ENCODE peak calls at places on chromosomes 3 and 15, in four cellular contexts. H is IMR-90, V is H1, Y is mesendoderm. D is an unnamed sample.

GRCh38 chr3:122615303-122615702 is 37.9 kb downstream of the PARP15 start:
- DNase-seq in H (no peak), Y (peak), V (no peak), D (no peak)

GRCh38 chr3:129619726-129620162 is 13.3 kb upstream of the PLXND1 start:
- DNase-seq in Y (no peak), H (no peak), V (no peak), D (no peak)

GRCh38 chr15:72312605-72313447 is 7.1 kb downstream of the CELF6 start:
- DNase-seq in Y (peak), V (peak), H (peak), D (peak)

GRCh38 chr3:128854382-128854939 is 25.0 kb upstream of the ACAD9 start:
- DNase-seq in H (no peak), V (no peak), Y (no peak), D (no peak)

GRCh38 chr3:30097022-30097650 is 509.3 kb upstream of the TGFBR2 start:
- DNase-seq in V (no peak), Y (no peak), H (no peak), D (peak)

GRCh38 chr3:94269763-94270162 is 206.9 kb downstream of the NSUN3 start:
- DNase-seq in Y (peak), H (no peak), V (no peak), D (no peak)

GRCh38 chr3:58874248-58874741 is 175.5 kb downstream of the CFAP20DC start:
- DNase-seq in V (no peak), Y (no peak), H (peak), D (no peak)

GRCh38 chr3:138332472-138333073 is 2.9 kb upstream of the NME9 start:
- DNase-seq in V (peak), H (peak), Y (peak), D (no peak)

GRCh38 chr3:29759021-29759359 is 478.1 kb downstream of the RBMS3 start:
- DNase-seq in H (peak), V (no peak), Y (no peak), D (no peak)

GRCh38 chr3:25532763-25533162 is 104.7 kb downstream of the RARB start:
- DNase-seq in Y (peak), H (peak), V (peak), D (peak)

GRCh38 chr15:48803877-48804276 is 7.0 kb downstream of the CEP152 start:
- DNase-seq in V (no peak), H (no peak), Y (no peak), D (no peak)

GRCh38 chr3:33074217-33075067 is 22.5 kb downstream of the GLB1 start:
- DNase-seq in V (peak), H (peak), Y (peak), D (peak)

GRCh38 chr15:89003865-89004725 is 84.2 kb upstream of the ABHD2 start:
- DNase-seq in H (peak), Y (peak), V (no peak), D (peak)

GRCh38 chr3:101521251-101521701 is 8.3 kb upstream of the SENP7 start:
- DNase-seq in Y (no peak), V (no peak), H (no peak), D (no peak)

GRCh38 chr3:121295966-121296365 is 249.8 kb downstream of the POLQ start:
- DNase-seq in Y (no peak), V (no peak), H (no peak), D (no peak)

GRCh38 chr3:25252291-25252690 is 175.8 kb upstream of the RARB start:
- DNase-seq in Y (no peak), V (no peak), H (no peak), D (no peak)

GRCh38 chr15:85362436-85363048 is 17.9 kb upstream of the AKAP13 start:
- DNase-seq in V (no peak), Y (no peak), H (no peak), D (no peak)
- H4K5ac ChIP-seq in V (no peak), Y (no peak), H (no peak), D (no peak)

GRCh38 chr3:44659015-44659414 is 10.5 kb downstream of the ZNF35 start:
- DNase-seq in H (no peak), Y (no peak), V (no peak), D (no peak)

GRCh38 chr3:44665173-44665572 is 16.6 kb downstream of the ZNF35 start:
- DNase-seq in Y (no peak), V (no peak), H (no peak), D (no peak)

GRCh38 chr3:44659434-44659833 is 10.9 kb downstream of the ZNF35 start:
- DNase-seq in V (no peak), H (no peak), Y (no peak), D (no peak)

GRCh38 chr3:44661189-44661588 is 12.7 kb downstream of the ZNF35 start:
- DNase-seq in V (no peak), Y (peak), H (no peak), D (no peak)
- H4K5ac ChIP-seq in V (no peak), Y (no peak), H (no peak), D (no peak)

GRCh38 chr3:42164635-42165034 is 73.5 kb downstream of the TRAK1 start:
- DNase-seq in Y (no peak), H (no peak), V (no peak), D (no peak)

GRCh38 chr3:42166214-42166613 is 75.1 kb downstream of the TRAK1 start:
- DNase-seq in V (no peak), H (no peak), Y (no peak), D (no peak)

GRCh38 chr3:42166662-42167300 is 75.6 kb downstream of the TRAK1 start:
- DNase-seq in H (no peak), V (no peak), Y (no peak), D (no peak)

GRCh38 chr3:42163622-42164244 is 72.6 kb downstream of the TRAK1 start:
- DNase-seq in Y (no peak), V (no peak), H (no peak), D (no peak)

DNA sequence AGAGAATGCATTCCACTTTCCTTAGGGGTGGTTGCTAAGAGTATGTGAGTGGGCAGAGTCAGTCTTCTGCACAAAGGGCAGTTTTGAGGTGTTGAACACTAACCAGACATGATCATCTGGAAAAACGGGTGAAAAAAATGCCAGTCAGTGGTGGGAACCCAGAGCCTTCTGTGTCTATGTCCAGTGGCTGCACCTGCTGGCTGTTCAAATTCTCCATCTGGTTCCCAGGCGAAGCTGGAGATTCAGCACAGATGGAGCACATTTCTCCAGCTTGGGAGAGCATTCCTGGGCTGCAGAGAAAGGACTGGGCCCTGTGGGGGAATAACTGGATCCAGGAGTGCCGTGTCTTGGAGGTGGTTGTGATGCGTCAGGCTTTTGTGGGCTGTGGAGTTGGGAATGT is 74.1 kb downstream of the TRAK1 start:
- DNase-seq in V (no peak), Y (no peak), H (no peak), D (no peak)
- H4K5ac ChIP-seq in V (no peak), Y (no peak), H (no peak), D (no peak)

GRCh38 chr15:60908888-60909287 is 320.2 kb downstream of the RORA start:
- DNase-seq in V (no peak), Y (no peak), H (no peak), D (no peak)

GRCh38 chr15:60906275-60906674 is 322.8 kb downstream of the RORA start:
- DNase-seq in Y (no peak), V (no peak), H (no peak), D (no peak)

GRCh38 chr15:60905587-60905986 is 323.5 kb downstream of the RORA start:
- DNase-seq in Y (peak), V (no peak), H (no peak), D (peak)

GRCh38 chr15:60910202-60910601 is 318.9 kb downstream of the RORA start:
- DNase-seq in V (no peak), H (no peak), Y (no peak), D (no peak)

GRCh38 chr15:60907233-60907947 is 321.7 kb downstream of the RORA start:
- DNase-seq in H (no peak), V (no peak), Y (no peak), D (no peak)
- H4K5ac ChIP-seq in H (no peak), V (no peak), Y (no peak), D (no peak)

GRCh38 chr15:26298010-26298661 is 435.0 kb upstream of the ATP10A start:
- DNase-seq in V (no peak), Y (no peak), H (no peak), D (no peak)
- H4K5ac ChIP-seq in V (no peak), Y (no peak), H (no peak), D (no peak)